ENCODE peak calls at places on chromosomes 7 and 10, in four cellular contexts. C is brain microvascular endothelial cell, F is cardiac fibroblast, R is GM10248. X is an unnamed sample.

GRCh38 chr7:28258240-28258639 is 77.6 kb upstream of the JAZF1 start:
- DNase-seq in C (no peak), F (no peak), R (no peak), X (no peak)

GRCh38 chr7:934469-935320 is 19.8 kb downstream of the ADAP1 start:
- DNase-seq in C (no peak), F (no peak), R (no peak), X (no peak)

GRCh38 chr10:125694874-125695273 is 11.9 kb upstream of the TEX36 start:
- DNase-seq in C (peak), F (peak), R (no peak), X (peak)

GRCh38 chr10:71933651-71934050 is 30.5 kb upstream of the CHST3 start:
- DNase-seq in C (no peak), F (no peak), R (peak), X (no peak)

GRCh38 chr10:29189272-29189671 is 99.6 kb upstream of the LYZL1 start:
- DNase-seq in C (no peak), F (no peak), R (no peak), X (no peak)

GRCh38 chr10:2885276-2885955 is 181.9 kb upstream of the PFKP start:
- DNase-seq in C (no peak), F (no peak), R (no peak), X (no peak)

GRCh38 chr10:31033166-31033565 is 1.5 kb upstream of the ZNF438 start:
- DNase-seq in C (no peak), F (no peak), R (no peak), X (no peak)

GRCh38 chr10:47376522-47377220 is 7.4 kb downstream of the ZNF488 start:
- DNase-seq in C (no peak), F (no peak), R (no peak), X (no peak)

GRCh38 chr7:1094870-1095269 is 7.0 kb downstream of the GPER1 start:
- DNase-seq in C (no peak), F (no peak), R (no peak), X (no peak)

GRCh38 chr7:7667187-7667586 is 26.6 kb downstream of the UMAD1 start:
- DNase-seq in C (no peak), F (no peak), R (no peak), X (no peak)

GRCh38 chr10:26647602-26648244 is 49.8 kb upstream of the PDSS1 start:
- DNase-seq in C (no peak), F (no peak), R (no peak), X (no peak)

GRCh38 chr10:80131499-80131901 is 1.0 kb upstream of the PLAC9 start:
- DNase-seq in C (no peak), F (peak), R (no peak), X (no peak)

GRCh38 chr7:4631664-4632171 is 50.4 kb upstream of the FOXK1 start:
- DNase-seq in C (peak), F (peak), R (no peak), X (peak)

GRCh38 chr10:118584181-118584954 is 11.1 kb downstream of the PRLHR start:
- DNase-seq in C (peak), F (peak), R (no peak), X (peak)

GRCh38 chr7:97479740-97480290 is 252.1 kb upstream of the TAC1 start:
- DNase-seq in C (no peak), F (no peak), R (no peak), X (no peak)

GRCh38 chr7:116420003-116420402 is 79.5 kb upstream of the CAV2 start:
- DNase-seq in C (no peak), F (no peak), R (no peak), X (no peak)

GRCh38 chr7:74429153-74429747 is 24.5 kb upstream of the GTF2IRD1 start:
- DNase-seq in C (peak), F (peak), R (no peak), X (peak)

GRCh38 chr7:15862016-15862780 is 175.7 kb upstream of the MEOX2 start:
- DNase-seq in C (no peak), F (no peak), R (no peak), X (no peak)

GRCh38 chr7:131431289-131431688 is 103.6 kb downstream of the MKLN1 start:
- DNase-seq in C (peak), F (peak), R (no peak), X (no peak)

GRCh38 chr10:82190432-82191260 is 315.7 kb downstream of the NRG3 start:
- DNase-seq in C (no peak), F (peak), R (no peak), X (no peak)

GRCh38 chr7:8291742-8292141 is 29.8 kb upstream of the ICA1 start:
- DNase-seq in C (no peak), F (no peak), R (no peak), X (no peak)

GRCh38 chr7:155119801-155120382 is 49.8 kb downstream of the HTR5A start:
- DNase-seq in C (peak), F (peak), R (no peak), X (no peak)

GRCh38 chr10:3525832-3526449 is 259.1 kb downstream of the KLF6 start:
- DNase-seq in C (peak), F (peak), R (no peak), X (peak)

GRCh38 chr10:117240105-117240729 is 697 bp upstream of the SLC18A2 start:
- DNase-seq in C (no peak), F (no peak), R (no peak), X (no peak)

GRCh38 chr10:71531485-71532446 is 135.0 kb downstream of the CDH23 start:
- DNase-seq in C (no peak), F (no peak), R (peak), X (no peak)

GRCh38 chr7:97024209-97025129 is at the start of gene DLX5:
- DNase-seq in C (no peak), F (peak), R (no peak), X (no peak)

GRCh38 chr10:77899080-77899477 is 27.5 kb downstream of the DLG5 start:
- DNase-seq in C (no peak), F (peak), R (no peak), X (peak)

GRCh38 chr7:122403113-122403512 is 98.6 kb upstream of the FEZF1 start:
- DNase-seq in C (no peak), F (no peak), R (no peak), X (no peak)
- TF ChIP-seq CTCF in C (no peak), F (no peak), R (no peak), X (no peak)

GRCh38 chr10:109852718-109853037 is 70.6 kb downstream of the XPNPEP1 start:
- DNase-seq in C (no peak), F (no peak), R (no peak), X (no peak)
- TF ChIP-seq CTCF in C (no peak), F (no peak), R (no peak), X (peak)

GRCh38 chr7:141027043-141027442 is 12.3 kb upstream of the MRPS33 start:
- DNase-seq in C (no peak), F (no peak), R (no peak), X (no peak)
- TF ChIP-seq CTCF in C (no peak), F (no peak), R (no peak), X (peak)

DNA sequence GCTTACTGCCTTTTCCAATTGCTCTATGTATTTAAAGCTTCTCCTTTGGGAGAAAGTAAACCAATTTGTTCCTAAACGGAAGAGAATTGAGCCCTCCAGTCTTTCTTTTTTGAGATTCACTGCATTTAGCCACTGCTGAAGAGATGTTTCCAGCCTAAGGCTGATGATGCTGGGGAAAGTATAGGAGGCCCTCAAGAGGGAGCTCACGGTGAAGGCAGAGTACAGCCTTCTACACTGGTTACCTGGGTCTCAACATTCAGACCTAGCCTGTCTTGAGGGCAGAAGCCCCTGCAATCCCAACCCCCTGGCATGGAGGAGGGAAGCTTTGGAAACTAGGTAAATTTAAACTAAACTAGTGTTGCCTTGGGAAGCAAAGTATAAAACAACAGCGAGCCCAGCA is 316.7 kb upstream of the TPK1 start:
- DNase-seq in C (no peak), F (no peak), R (no peak), X (no peak)
- TF ChIP-seq CTCF in C (no peak), F (no peak), R (no peak), X (no peak)

GRCh38 chr10:46229144-46229563 is 57.6 kb upstream of the ANTXRL start:
- DNase-seq in C (no peak), F (peak), R (no peak), X (no peak)
- TF ChIP-seq CTCF in C (peak), F (peak), R (peak), X (peak)

GRCh38 chr7:49639068-49639593 is 134.3 kb upstream of the VWC2 start:
- DNase-seq in C (no peak), F (no peak), R (no peak), X (no peak)

GRCh38 chr7:49638166-49638565 is 135.3 kb upstream of the VWC2 start:
- DNase-seq in C (no peak), F (no peak), R (no peak), X (no peak)

GRCh38 chr7:49631071-49631826 is 142.2 kb upstream of the VWC2 start:
- DNase-seq in C (no peak), F (no peak), R (no peak), X (no peak)

GRCh38 chr7:49639808-49640207 is 133.6 kb upstream of the VWC2 start:
- DNase-seq in C (no peak), F (no peak), R (no peak), X (no peak)

DNA sequence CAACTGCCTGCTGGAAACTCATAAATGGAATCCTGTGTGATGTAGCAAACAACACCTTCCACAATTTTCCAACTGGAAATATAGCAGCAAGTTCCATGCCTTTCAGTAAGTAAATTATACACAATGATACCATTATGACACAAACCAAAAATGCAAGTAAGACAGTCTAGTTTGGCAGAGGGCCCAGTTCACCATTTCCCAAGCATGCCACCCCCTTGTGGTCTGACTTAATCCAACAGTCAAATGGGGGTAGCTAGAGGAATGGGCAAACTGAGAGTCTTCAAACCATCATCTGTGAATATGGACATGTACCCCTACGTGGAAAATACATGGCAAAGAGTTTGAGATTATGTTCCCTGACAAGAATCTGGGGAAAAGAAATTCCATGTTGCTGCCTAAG is 137.6 kb upstream of the VWC2 start:
- DNase-seq in C (no peak), F (no peak), R (no peak), X (no peak)
- TF ChIP-seq CTCF in C (no peak), F (no peak), R (no peak), X (no peak)

GRCh38 chr10:68508090-68508489 is 19.2 kb downstream of the SLC25A16 start:
- DNase-seq in C (no peak), F (no peak), R (no peak), X (no peak)
- TF ChIP-seq CTCF in C (no peak), F (no peak), R (no peak), X (no peak)

GRCh38 chr7:29807179-29807841 is 1.0 kb downstream of the WIPF3 start:
- DNase-seq in C (no peak), F (no peak), R (no peak), X (no peak)
- TF ChIP-seq CTCF in C (no peak), F (no peak), R (no peak), X (no peak)

GRCh38 chr10:69102429-69102828 is 14.5 kb downstream of the SRGN start:
- DNase-seq in C (no peak), F (no peak), R (no peak), X (no peak)

GRCh38 chr10:69106900-69107511 is 17.0 kb upstream of the VPS26A start:
- DNase-seq in C (no peak), F (no peak), R (no peak), X (no peak)

GRCh38 chr10:69101451-69102095 is 13.7 kb downstream of the SRGN start:
- DNase-seq in C (peak), F (peak), R (no peak), X (peak)

GRCh38 chr10:69104994-69105790 is 17.3 kb downstream of the SRGN start:
- DNase-seq in C (no peak), F (no peak), R (no peak), X (no peak)

GRCh38 chr10:69103784-69104183 is 15.9 kb downstream of the SRGN start:
- DNase-seq in C (no peak), F (no peak), R (no peak), X (no peak)
- TF ChIP-seq CTCF in C (no peak), F (no peak), R (no peak), X (no peak)

DNA sequence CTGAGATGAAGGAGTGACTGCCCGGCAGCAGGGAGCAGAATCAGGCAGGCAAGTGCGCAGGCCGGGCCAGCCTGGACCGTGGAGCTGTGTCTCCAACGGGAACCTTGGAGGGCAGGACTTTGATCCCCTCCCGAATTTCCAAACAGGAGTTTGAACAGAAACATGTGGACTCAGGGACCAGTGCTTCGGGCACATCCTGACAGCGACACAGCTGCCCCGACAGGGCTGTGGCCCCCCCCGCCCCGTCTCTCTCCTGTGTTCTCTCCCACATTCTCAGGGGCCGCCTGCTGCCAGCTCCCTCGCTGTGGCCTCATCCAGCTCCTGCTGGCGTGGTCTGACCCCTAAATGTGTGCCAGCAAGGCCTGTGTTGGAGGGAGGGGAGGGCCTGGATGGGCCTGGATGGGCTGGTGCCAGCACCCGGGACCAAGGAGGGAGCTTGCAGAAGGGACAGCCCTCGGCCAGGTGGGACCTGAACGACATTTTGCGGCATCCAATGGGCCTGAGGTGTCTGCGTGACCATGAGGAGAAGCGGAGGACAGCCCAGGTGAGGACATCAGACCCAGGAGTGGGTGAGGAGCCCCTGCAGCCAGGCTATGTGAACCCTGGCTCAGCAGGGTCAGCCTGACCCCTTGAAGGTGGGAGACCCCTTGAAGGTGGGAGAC is 222.9 kb downstream of the DNAJB6 start:
- DNase-seq in C (no peak), F (no peak), R (no peak), X (no peak)
- TF ChIP-seq CTCF in C (no peak), F (no peak), R (no peak), X (no peak)

X was measured in HFFc6.